ENCODE peak calls at places on chromosomes 2 and 18, in nine cellular contexts. One of them, this sample, is unnamed. For H3K36me3, the result is how much of the 10 kb centered on the place peaks cover.

GRCh38 chr18:21391074-21391673 is 149.1 kb downstream of the GREB1L start:
- DNase-seq in testis: no peak
- DNase-seq in HCT116: peak
- DNase-seq in heart left ventricle: no peak
- DNase-seq in sigmoid colon: no peak
- DNase-seq in uterus: no peak
- DNase-seq in CD8-positive, alpha-beta T cell: no peak
- DNase-seq in breast epithelium: no peak
- DNase-seq in tibial artery: no peak
- DNase-seq in this sample: no peak

GRCh38 chr18:74652392-74652988 is 54.8 kb downstream of the ZNF407 start:
- DNase-seq in sigmoid colon: no peak
- DNase-seq in breast epithelium: no peak
- DNase-seq in testis: no peak
- DNase-seq in heart left ventricle: no peak
- DNase-seq in uterus: no peak
- DNase-seq in HCT116: peak
- DNase-seq in tibial artery: no peak
- DNase-seq in CD8-positive, alpha-beta T cell: no peak
- DNase-seq in this sample: no peak

GRCh38 chr2:178807227-178808008 is at the start of gene TTN:
- DNase-seq in sigmoid colon: no peak
- DNase-seq in HCT116: no peak
- DNase-seq in breast epithelium: no peak
- DNase-seq in CD8-positive, alpha-beta T cell: no peak
- DNase-seq in uterus: no peak
- DNase-seq in heart left ventricle: peak
- DNase-seq in testis: no peak
- DNase-seq in tibial artery: no peak
- DNase-seq in this sample: no peak

GRCh38 chr18:56107821-56108485 is 520.0 kb upstream of the TCF4 start:
- DNase-seq in heart left ventricle: no peak
- DNase-seq in sigmoid colon: no peak
- DNase-seq in uterus: no peak
- DNase-seq in HCT116: no peak
- DNase-seq in CD8-positive, alpha-beta T cell: no peak
- DNase-seq in tibial artery: no peak
- DNase-seq in testis: no peak
- DNase-seq in breast epithelium: no peak
- DNase-seq in this sample: no peak

GRCh38 chr2:180474716-180475115 is 467.6 kb upstream of the CWC22 start:
- DNase-seq in heart left ventricle: no peak
- DNase-seq in sigmoid colon: no peak
- DNase-seq in breast epithelium: no peak
- DNase-seq in CD8-positive, alpha-beta T cell: no peak
- DNase-seq in HCT116: no peak
- DNase-seq in testis: no peak
- DNase-seq in tibial artery: no peak
- DNase-seq in uterus: no peak
- DNase-seq in this sample: no peak

GRCh38 chr2:10774394-10774793 is 38.2 kb downstream of the PDIA6 start:
- DNase-seq in uterus: no peak
- DNase-seq in testis: no peak
- DNase-seq in tibial artery: peak
- DNase-seq in heart left ventricle: peak
- DNase-seq in sigmoid colon: peak
- DNase-seq in CD8-positive, alpha-beta T cell: no peak
- DNase-seq in breast epithelium: no peak
- DNase-seq in HCT116: no peak
- DNase-seq in this sample: no peak

GRCh38 chr18:43193336-43193735 is 77.9 kb upstream of the RIT2 start:
- DNase-seq in HCT116: no peak
- DNase-seq in breast epithelium: no peak
- DNase-seq in testis: no peak
- DNase-seq in sigmoid colon: no peak
- DNase-seq in uterus: no peak
- DNase-seq in heart left ventricle: no peak
- DNase-seq in tibial artery: no peak
- DNase-seq in CD8-positive, alpha-beta T cell: no peak
- DNase-seq in this sample: no peak

GRCh38 chr18:29660777-29661176 is 1381.8 kb downstream of the DSC3 start:
- DNase-seq in heart left ventricle: no peak
- DNase-seq in CD8-positive, alpha-beta T cell: no peak
- DNase-seq in tibial artery: no peak
- DNase-seq in uterus: no peak
- DNase-seq in testis: no peak
- DNase-seq in sigmoid colon: no peak
- DNase-seq in breast epithelium: no peak
- DNase-seq in HCT116: no peak
- DNase-seq in this sample: no peak

GRCh38 chr18:12443631-12444030 is 35.9 kb downstream of the PRELID3A start:
- DNase-seq in heart left ventricle: no peak
- DNase-seq in tibial artery: no peak
- DNase-seq in breast epithelium: no peak
- DNase-seq in sigmoid colon: no peak
- DNase-seq in testis: no peak
- DNase-seq in CD8-positive, alpha-beta T cell: no peak
- DNase-seq in uterus: no peak
- DNase-seq in HCT116: no peak
- DNase-seq in this sample: no peak

GRCh38 chr18:31723998-31724711 is 36.5 kb downstream of the SLC25A52 start:
- DNase-seq in HCT116: no peak
- DNase-seq in sigmoid colon: peak
- DNase-seq in testis: peak
- DNase-seq in heart left ventricle: peak
- DNase-seq in CD8-positive, alpha-beta T cell: no peak
- DNase-seq in uterus: peak
- DNase-seq in tibial artery: peak
- DNase-seq in breast epithelium: peak
- DNase-seq in this sample: peak

GRCh38 chr2:147082850-147083522 is 761.8 kb upstream of the ACVR2A start:
- DNase-seq in breast epithelium: no peak
- DNase-seq in uterus: peak
- DNase-seq in sigmoid colon: no peak
- DNase-seq in testis: peak
- DNase-seq in HCT116: peak
- DNase-seq in tibial artery: no peak
- DNase-seq in CD8-positive, alpha-beta T cell: no peak
- DNase-seq in heart left ventricle: no peak
- DNase-seq in this sample: no peak

GRCh38 chr2:71963295-71963694 is 184.4 kb downstream of the CYP26B1 start:
- DNase-seq in breast epithelium: no peak
- DNase-seq in CD8-positive, alpha-beta T cell: no peak
- DNase-seq in testis: no peak
- DNase-seq in heart left ventricle: no peak
- DNase-seq in HCT116: no peak
- DNase-seq in uterus: no peak
- DNase-seq in sigmoid colon: no peak
- DNase-seq in tibial artery: no peak
- DNase-seq in this sample: no peak

GRCh38 chr2:234673961-234674759 is 177.3 kb upstream of the ARL4C start:
- DNase-seq in breast epithelium: no peak
- DNase-seq in heart left ventricle: no peak
- DNase-seq in testis: no peak
- DNase-seq in sigmoid colon: no peak
- DNase-seq in HCT116: no peak
- DNase-seq in uterus: no peak
- DNase-seq in tibial artery: no peak
- DNase-seq in CD8-positive, alpha-beta T cell: no peak
- DNase-seq in this sample: no peak

GRCh38 chr18:46387426-46388131 is 269.4 kb downstream of the LOXHD1 start:
- DNase-seq in tibial artery: no peak
- DNase-seq in breast epithelium: no peak
- DNase-seq in heart left ventricle: peak
- DNase-seq in HCT116: no peak
- DNase-seq in testis: no peak
- DNase-seq in uterus: no peak
- DNase-seq in CD8-positive, alpha-beta T cell: no peak
- DNase-seq in sigmoid colon: no peak
- DNase-seq in this sample: no peak

DNA sequence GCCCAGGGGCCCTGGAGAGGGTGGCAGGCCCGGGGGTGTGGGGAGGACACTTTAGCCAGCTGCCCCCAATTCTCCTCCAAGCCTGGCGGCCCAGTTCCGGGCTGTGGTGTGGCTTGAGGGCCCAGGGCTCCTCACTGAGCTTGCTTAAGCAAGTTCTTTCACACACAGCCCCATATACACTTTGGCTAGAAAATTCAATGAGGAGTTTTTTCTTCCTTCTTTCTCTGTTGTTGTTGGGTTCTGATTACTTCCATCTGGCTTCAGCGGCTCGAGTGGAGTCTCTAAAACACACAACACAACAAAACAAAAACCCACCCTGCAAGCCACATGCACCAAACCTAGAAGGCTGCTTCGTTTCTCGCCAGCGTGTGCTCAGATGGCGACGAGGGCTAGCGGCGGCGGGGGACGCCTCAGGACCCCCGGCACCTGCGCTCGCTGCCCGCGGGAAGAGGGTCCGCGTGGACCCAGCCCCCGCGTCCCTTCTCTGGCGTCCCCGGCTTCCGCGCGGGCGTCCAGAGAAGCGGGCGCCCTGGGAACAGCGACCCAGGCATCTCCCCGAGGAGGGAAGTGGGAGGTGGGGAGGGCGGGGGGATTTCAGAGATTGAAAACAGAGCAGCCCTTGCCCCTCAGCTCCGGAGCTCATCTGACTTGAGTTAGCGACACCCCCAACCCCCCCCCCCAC is 597 bp upstream of the GLI2 start:
- DNase-seq in sigmoid colon: no peak
- DNase-seq in uterus: no peak
- DNase-seq in CD8-positive, alpha-beta T cell: no peak
- DNase-seq in heart left ventricle: no peak
- DNase-seq in HCT116: no peak
- DNase-seq in tibial artery: peak
- DNase-seq in breast epithelium: no peak
- DNase-seq in testis: peak
- DNase-seq in this sample: no peak
- H3K27ac ChIP-seq in sigmoid colon: peak
- H3K27ac ChIP-seq in uterus: peak
- H3K27ac ChIP-seq in CD8-positive, alpha-beta T cell: no peak
- H3K27ac ChIP-seq in heart left ventricle: no peak
- H3K27ac ChIP-seq in HCT116: no peak
- H3K27ac ChIP-seq in tibial artery: peak
- H3K27ac ChIP-seq in breast epithelium: peak
- H3K27ac ChIP-seq in testis: peak
- H3K27ac ChIP-seq in this sample: no peak

GRCh38 chr2:50345691-50346090 is 686.2 kb downstream of the NRXN1 start:
- DNase-seq in uterus: no peak
- DNase-seq in testis: no peak
- DNase-seq in heart left ventricle: no peak
- DNase-seq in breast epithelium: no peak
- DNase-seq in tibial artery: no peak
- DNase-seq in sigmoid colon: no peak
- DNase-seq in CD8-positive, alpha-beta T cell: no peak
- DNase-seq in HCT116: no peak
- DNase-seq in this sample: no peak

GRCh38 chr2:50346104-50346503 is 685.8 kb downstream of the NRXN1 start:
- DNase-seq in uterus: no peak
- DNase-seq in breast epithelium: no peak
- DNase-seq in sigmoid colon: no peak
- DNase-seq in CD8-positive, alpha-beta T cell: no peak
- DNase-seq in testis: no peak
- DNase-seq in tibial artery: peak
- DNase-seq in HCT116: no peak
- DNase-seq in heart left ventricle: no peak
- DNase-seq in this sample: peak

GRCh38 chr2:50344509-50345106 is 687.3 kb downstream of the NRXN1 start:
- DNase-seq in sigmoid colon: no peak
- DNase-seq in testis: no peak
- DNase-seq in breast epithelium: no peak
- DNase-seq in CD8-positive, alpha-beta T cell: no peak
- DNase-seq in heart left ventricle: no peak
- DNase-seq in uterus: no peak
- DNase-seq in tibial artery: no peak
- DNase-seq in HCT116: no peak
- DNase-seq in this sample: no peak

GRCh38 chr2:50346586-50347351 is 685.2 kb downstream of the NRXN1 start:
- DNase-seq in sigmoid colon: no peak
- DNase-seq in breast epithelium: no peak
- DNase-seq in testis: no peak
- DNase-seq in CD8-positive, alpha-beta T cell: no peak
- DNase-seq in uterus: no peak
- DNase-seq in tibial artery: no peak
- DNase-seq in heart left ventricle: no peak
- DNase-seq in HCT116: no peak
- DNase-seq in this sample: no peak

GRCh38 chr2:50343157-50343821 is 688.6 kb downstream of the NRXN1 start:
- DNase-seq in breast epithelium: no peak
- DNase-seq in heart left ventricle: no peak
- DNase-seq in sigmoid colon: no peak
- DNase-seq in uterus: no peak
- DNase-seq in HCT116: no peak
- DNase-seq in CD8-positive, alpha-beta T cell: no peak
- DNase-seq in tibial artery: no peak
- DNase-seq in testis: no peak
- DNase-seq in this sample: no peak
- H3K4me3 ChIP-seq in breast epithelium: no peak
- H3K4me3 ChIP-seq in heart left ventricle: no peak
- H3K4me3 ChIP-seq in sigmoid colon: no peak
- H3K4me3 ChIP-seq in uterus: no peak
- H3K4me3 ChIP-seq in HCT116: no peak
- H3K4me3 ChIP-seq in CD8-positive, alpha-beta T cell: no peak
- H3K4me3 ChIP-seq in tibial artery: no peak
- H3K4me3 ChIP-seq in testis: no peak
- H3K4me3 ChIP-seq in this sample: no peak

DNA sequence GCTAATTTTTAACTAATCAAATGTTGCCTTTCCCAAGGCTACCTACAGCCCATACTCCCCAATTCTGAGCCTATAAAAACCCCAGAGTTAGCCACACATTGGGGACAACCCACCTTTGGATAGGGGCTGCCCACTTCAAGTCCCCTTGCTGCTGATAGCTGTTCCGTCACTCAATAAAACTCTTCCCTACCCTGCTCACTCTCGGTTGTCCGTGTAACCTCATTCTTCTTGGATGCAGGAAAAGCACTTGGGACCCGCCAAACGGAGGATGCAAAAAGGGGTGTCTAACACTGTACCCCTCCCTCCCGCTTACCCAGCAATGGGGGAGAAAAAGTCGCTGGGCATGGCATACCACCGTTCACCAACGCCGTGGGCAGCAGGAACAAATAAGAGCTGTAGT is 12.2 kb downstream of the IWS1 start:
- DNase-seq in tibial artery: no peak
- DNase-seq in breast epithelium: no peak
- DNase-seq in HCT116: no peak
- DNase-seq in heart left ventricle: no peak
- DNase-seq in sigmoid colon: no peak
- DNase-seq in uterus: no peak
- DNase-seq in CD8-positive, alpha-beta T cell: no peak
- DNase-seq in testis: no peak
- DNase-seq in this sample: no peak
- H3K36me3 ChIP-seq in tibial artery: under half
- H3K36me3 ChIP-seq in breast epithelium: under half
- H3K36me3 ChIP-seq in HCT116: under half
- H3K36me3 ChIP-seq in heart left ventricle: half or more
- H3K36me3 ChIP-seq in sigmoid colon: under half
- H3K36me3 ChIP-seq in uterus: under half
- H3K36me3 ChIP-seq in CD8-positive, alpha-beta T cell: under half
- H3K36me3 ChIP-seq in testis: under half
- H3K36me3 ChIP-seq in this sample: under half

GRCh38 chr2:43169987-43170732 is 56.2 kb downstream of the ZFP36L2 start:
- DNase-seq in testis: no peak
- DNase-seq in tibial artery: no peak
- DNase-seq in CD8-positive, alpha-beta T cell: peak
- DNase-seq in sigmoid colon: no peak
- DNase-seq in HCT116: no peak
- DNase-seq in heart left ventricle: no peak
- DNase-seq in uterus: no peak
- DNase-seq in breast epithelium: no peak
- DNase-seq in this sample: peak
- H3K27ac ChIP-seq in testis: no peak
- H3K27ac ChIP-seq in tibial artery: no peak
- H3K27ac ChIP-seq in CD8-positive, alpha-beta T cell: peak
- H3K27ac ChIP-seq in sigmoid colon: peak
- H3K27ac ChIP-seq in HCT116: peak
- H3K27ac ChIP-seq in heart left ventricle: no peak
- H3K27ac ChIP-seq in uterus: peak
- H3K27ac ChIP-seq in breast epithelium: peak
- H3K27ac ChIP-seq in this sample: peak